ENCODE peak calls at places on chromosomes 2 and 18, in four cellular contexts. O is left kidney; M is activated CD8-positive, alpha-beta memory T cell treated with anti-CD3 and anti-CD28 coated beads, Interleukin-2, amount 10 ng/mL, durations not matched to agents 7 days and 5 days; D is EL. R is an unnamed sample.

GRCh38 chr2:79369127-79369526 is 143.7 kb upstream of the CTNNA2 start:
- DNase-seq in O (no peak), M (no peak), D (no peak), R (no peak)

GRCh38 chr2:196234672-196235071 is 63.3 kb upstream of the STK17B start:
- DNase-seq in D (peak), M (peak), O (no peak), R (peak)

GRCh38 chr2:113894156-113894743 is 4.4 kb downstream of the ACTR3 start:
- DNase-seq in M (no peak), D (peak), O (no peak), R (peak)

GRCh38 chr2:437772-438393 is 150.0 kb upstream of the ALKAL2 start:
- DNase-seq in M (peak), O (peak), D (no peak), R (no peak)

GRCh38 chr18:77199707-77200106 is 49.9 kb upstream of the GALR1 start:
- DNase-seq in D (no peak), O (no peak), M (no peak), R (no peak)

GRCh38 chr2:129619471-129619870 is 360.0 kb upstream of the RAB6C start:
- DNase-seq in M (no peak), O (peak), D (no peak), R (no peak)

GRCh38 chr2:194087089-194087488 is 1569.9 kb upstream of the SLC39A10 start:
- DNase-seq in M (no peak), D (no peak), O (no peak), R (no peak)

GRCh38 chr2:132670104-132670960 is at the start of gene LYPD1:
- DNase-seq in M (no peak), O (peak), D (peak), R (peak)

GRCh38 chr2:214019229-214019972 is 391.5 kb upstream of the VWC2L start:
- DNase-seq in M (no peak), D (peak), O (no peak), R (peak)

GRCh38 chr18:24878289-24878688 is 417.9 kb downstream of the HRH4 start:
- DNase-seq in O (peak), M (no peak), D (peak), R (no peak)

GRCh38 chr2:198376677-198377076 is 572.3 kb downstream of the PLCL1 start:
- DNase-seq in M (no peak), O (no peak), D (peak), R (peak)

GRCh38 chr18:65975536-65975935 is 224.7 kb downstream of the CDH7 start:
- DNase-seq in O (no peak), D (no peak), M (no peak), R (no peak)

GRCh38 chr2:106126295-106126694 is 67.8 kb downstream of the UXS1 start:
- DNase-seq in M (no peak), O (no peak), D (no peak), R (no peak)

GRCh38 chr18:72543362-72544055 is 633 bp downstream of the CBLN2 start:
- DNase-seq in O (peak), D (no peak), M (no peak), R (no peak)

GRCh38 chr18:37540424-37541121 is 25.0 kb downstream of the CELF4 start:
- DNase-seq in D (no peak), O (no peak), M (no peak), R (no peak)

GRCh38 chr2:240840435-240841060 is 20.5 kb upstream of the KIF1A start:
- DNase-seq in D (peak), M (no peak), O (peak), R (peak)

GRCh38 chr18:21897811-21898210 is 157.2 kb downstream of the MIB1 start:
- DNase-seq in M (no peak), O (peak), D (peak), R (peak)

GRCh38 chr2:119732451-119733164 is 27.1 kb upstream of the PTPN4 start:
- DNase-seq in M (no peak), D (no peak), O (peak), R (no peak)